ENCODE peak calls at places on chromosomes 13 and 19, in eight cellular contexts. H, Z, R, Y, T, U, X and Q are unnamed samples.

GRCh38 chr19:17526922-17527321 is 15.5 kb downstream of the PGLS start:
- DNase-seq in H (no peak), Z (no peak), R (no peak), Y (no peak), T (no peak), U (no peak), X (no peak), Q (no peak)

GRCh38 chr19:33201473-33201872 is 7.3 kb downstream of the LRP3 start:
- DNase-seq in H (no peak), Z (no peak), R (no peak), Y (no peak), T (no peak), U (no peak), X (no peak), Q (no peak)

GRCh38 chr13:30413842-30414241 is 8.5 kb upstream of the UBE2L5 start:
- DNase-seq in H (no peak), Z (no peak), R (no peak), Y (no peak), T (no peak), U (no peak), X (no peak), Q (no peak)

GRCh38 chr13:112782433-112783010 is 92.7 kb downstream of the ATP11A start:
- DNase-seq in H (no peak), Z (peak; percentile 15), R (peak; percentile 17), Y (no peak), T (no peak), U (no peak), X (no peak), Q (no peak)

GRCh38 chr13:27264648-27265047 is 6.0 kb upstream of the RASL11A start:
- DNase-seq in H (no peak), Z (no peak), R (no peak), Y (no peak), T (no peak), U (no peak), X (no peak), Q (no peak)

GRCh38 chr13:87527036-87527435 is 144.1 kb upstream of the SLITRK5 start:
- DNase-seq in H (no peak), Z (no peak), R (no peak), Y (no peak), T (no peak), U (no peak), X (no peak), Q (no peak)

GRCh38 chr13:46682015-46682414 is 114.9 kb downstream of the ESD start:
- DNase-seq in H (no peak), Z (no peak), R (no peak), Y (no peak), T (no peak), U (no peak), X (no peak), Q (no peak)

GRCh38 chr13:76161143-76161542 is 525.0 kb downstream of the LMO7 start:
- DNase-seq in H (peak; percentile 16), Z (no peak), R (no peak), Y (no peak), T (no peak), U (no peak), X (no peak), Q (no peak)

GRCh38 chr19:14517840-14518505 is at the start of gene DNAJB1:
- DNase-seq in H (peak; percentile 86), Z (peak; percentile 79), R (peak; percentile 75), Y (no peak), T (peak; percentile 71), U (peak; percentile 87), X (peak; percentile 80), Q (no peak)

GRCh38 chr19:30689474-30689873 is 317.3 kb downstream of the ZNF536 start:
- DNase-seq in H (no peak), Z (no peak), R (no peak), Y (no peak), T (no peak), U (no peak), X (no peak), Q (no peak)

GRCh38 chr13:98405107-98405571 is 171.8 kb downstream of the STK24 start:
- DNase-seq in H (no peak), Z (peak; percentile 22), R (peak; percentile 14), Y (no peak), T (peak; percentile 22), U (no peak), X (no peak), Q (no peak)

GRCh38 chr13:110327036-110327790 is 20.1 kb downstream of the COL4A2 start:
- DNase-seq in H (no peak), Z (peak; percentile 84), R (peak; percentile 78), Y (no peak), T (peak; percentile 81), U (no peak), X (no peak), Q (no peak)

GRCh38 chr13:80338781-80339577 is 1.9 kb downstream of the SPRY2 start:
- DNase-seq in H (peak; percentile 76), Z (peak; percentile 87), R (peak; percentile 90), Y (no peak), T (peak; percentile 52), U (peak; percentile 39), X (peak; percentile 90), Q (peak; percentile 63)

GRCh38 chr19:53365899-53366493 is 491 bp downstream of the ZNF525 start:
- DNase-seq in H (peak; percentile 15), Z (no peak), R (no peak), Y (peak; percentile 4), T (no peak), U (peak; percentile 3), X (no peak), Q (no peak)

GRCh38 chr13:79999601-80000000 is 341.3 kb downstream of the SPRY2 start:
- DNase-seq in H (no peak), Z (no peak), R (no peak), Y (no peak), T (no peak), U (no peak), X (no peak), Q (no peak)

GRCh38 chr13:30186644-30187431 is 120.5 kb downstream of the KATNAL1 start:
- DNase-seq in H (no peak), Z (no peak), R (peak; percentile 50), Y (no peak), T (no peak), U (no peak), X (no peak), Q (no peak)

GRCh38 chr13:93244918-93245280 is 18.3 kb downstream of the GPC6 start:
- DNase-seq in H (no peak), Z (peak; percentile 47), R (peak; percentile 86), Y (no peak), T (no peak), U (no peak), X (peak; percentile 59), Q (no peak)

GRCh38 chr13:62014299-62014698 is 598.6 kb upstream of the PCDH20 start:
- DNase-seq in H (no peak), Z (peak; percentile 40), R (peak; percentile 2), Y (no peak), T (peak; percentile 64), U (no peak), X (no peak), Q (no peak)

GRCh38 chr19:47227347-47228167 is 3.4 kb downstream of the BBC3 start:
- DNase-seq in H (peak; percentile 93), Z (peak; percentile 96), R (peak; percentile 92), Y (no peak), T (peak; percentile 75), U (peak; percentile 85), X (peak; percentile 98), Q (peak; percentile 74)

GRCh38 chr13:51449018-51449417 is 3.8 kb downstream of the INTS6 start:
- DNase-seq in H (no peak), Z (no peak), R (no peak), Y (no peak), T (no peak), U (no peak), X (no peak), Q (no peak)

DNA sequence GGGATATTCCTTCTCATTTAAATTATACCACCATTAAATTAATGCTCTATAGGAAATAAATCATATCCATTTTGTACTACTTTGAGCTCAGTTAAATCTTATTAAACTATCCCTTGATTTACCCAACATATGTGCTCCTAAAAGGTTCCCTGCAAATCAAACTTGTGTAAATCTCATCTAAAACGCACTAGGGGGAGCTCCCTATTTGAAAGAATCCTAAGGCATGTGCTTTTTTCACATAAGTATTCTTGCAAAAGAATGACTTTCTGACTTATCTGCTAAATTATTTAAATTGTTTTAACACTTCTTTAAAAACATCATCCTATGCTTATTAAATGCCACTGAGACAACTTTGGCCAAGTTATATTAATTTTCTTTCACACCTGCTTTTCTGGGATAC is 7.9 kb downstream of the INTS6 start:
- DNase-seq in H (no peak), Z (peak; percentile 81), R (peak; percentile 49), Y (no peak), T (peak; percentile 67), U (peak; percentile 4), X (peak; percentile 61), Q (no peak)
- TF ChIP-seq CTCF in H (peak; percentile 40), Z (peak; percentile 46), R (peak; percentile 52), Y (no peak), T (peak; percentile 59), U (no peak), X (peak; percentile 33), Q (peak; percentile 21)

GRCh38 chr19:7349231-7349591 is 474 bp downstream of the ARHGEF18 start:
- DNase-seq in H (no peak), Z (no peak), R (no peak), Y (no peak), T (no peak), U (no peak), X (no peak), Q (no peak)
- H3K4me3 ChIP-seq in H (no peak overlapping the region), Z (no peak overlapping the region), R (no peak overlapping the region), Y (peak overlapping the region; percentile 96), T (no peak overlapping the region), U (no peak overlapping the region), X (no peak overlapping the region), Q (peak overlapping the region; percentile 15)

DNA sequence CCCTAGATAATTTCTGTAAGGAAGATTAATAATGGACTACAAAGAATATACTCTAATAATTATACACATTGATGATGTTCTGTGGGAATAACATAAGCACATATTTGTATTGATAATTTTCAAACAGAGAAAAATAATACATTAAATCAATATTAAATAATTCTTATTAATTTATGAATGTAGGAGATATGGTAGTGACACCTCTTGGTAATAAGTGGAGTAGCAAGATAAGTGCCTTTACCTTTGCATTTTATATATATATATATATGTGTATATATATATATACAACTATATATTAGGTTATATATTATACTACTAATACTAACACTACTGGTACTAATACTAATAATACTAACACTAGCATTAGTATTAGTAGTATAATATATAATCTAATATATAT is 905.8 kb downstream of the SLITRK1 start:
- DNase-seq in H (no peak), Z (peak; percentile 30), R (no peak), Y (no peak), T (no peak), U (no peak), X (no peak), Q (no peak)
- TF ChIP-seq CTCF in H (no peak), Z (peak; percentile 46), R (peak; percentile 15), Y (no peak), T (no peak), U (no peak), X (no peak), Q (no peak)

DNA sequence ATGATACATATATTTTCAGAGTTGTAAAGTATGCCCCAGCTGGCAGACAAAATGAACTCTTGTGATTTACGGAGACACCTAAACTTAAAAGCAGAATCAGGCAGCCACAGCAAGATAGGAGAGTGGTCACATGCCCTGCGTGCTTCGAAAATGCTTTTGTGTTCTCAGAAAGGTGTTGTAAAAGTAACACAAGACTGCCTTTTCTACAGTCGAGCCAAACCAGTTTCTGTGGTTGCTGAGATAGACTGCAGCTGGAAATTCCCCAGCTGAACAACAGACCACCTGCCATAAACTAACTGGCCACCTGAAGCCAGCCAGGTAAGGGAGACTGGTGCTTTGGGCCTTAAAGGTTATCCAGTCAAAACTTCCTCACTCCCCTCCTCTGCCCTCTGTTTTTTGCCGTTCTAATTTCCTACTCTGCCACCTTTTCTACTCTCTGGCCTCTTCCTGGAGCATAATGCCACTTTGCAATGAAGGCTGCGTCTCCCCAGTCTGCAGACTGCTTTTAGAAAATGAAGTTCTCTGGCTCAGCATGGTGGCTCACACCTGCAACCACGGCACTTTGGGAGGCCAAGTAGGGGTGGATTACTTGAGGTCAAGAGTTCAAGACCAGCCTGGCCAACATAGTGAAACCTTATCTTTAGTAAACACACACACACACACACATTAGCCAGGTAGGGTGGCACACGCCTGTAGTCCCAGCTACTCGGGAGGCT is 381.2 kb upstream of the SLITRK1 start:
- DNase-seq in H (no peak), Z (no peak), R (no peak), Y (no peak), T (no peak), U (no peak), X (no peak), Q (no peak)
- H3K4me3 ChIP-seq in H (no peak overlapping the region), Z (no peak overlapping the region), R (no peak overlapping the region), Y (no peak overlapping the region), T (no peak overlapping the region), U (no peak overlapping the region), X (no peak overlapping the region), Q (peak overlapping the region; percentile 30)